ENCODE peak calls at places on chromosomes 13 and 19, in eight cellular contexts. L is IMR-90, A is MM.1S, D is mesendoderm, C is mammary epithelial cell, J is neural progenitor cell, B is GM23248, V is colonic mucosa. I is an unnamed sample.

GRCh38 chr19:30856376-30856775 is 484.2 kb downstream of the ZNF536 start:
- DNase-seq in C (no peak), D (no peak), V (no peak), B (no peak), A (no peak), L (no peak), J (no peak), I (no peak)

GRCh38 chr19:49056101-49056901 is 1.2 kb downstream of the CGB7 start:
- DNase-seq in L (peak; percentile 28), A (peak; percentile 41), V (peak; percentile 72), B (peak; percentile 76), D (peak; percentile 66), C (peak; percentile 69), J (peak; percentile 87), I (no peak)

GRCh38 chr13:33015791-33016323 is 366 bp upstream of the KL start:
- DNase-seq in B (peak; percentile 8), V (peak; percentile 31), L (no peak), J (peak; percentile 45), C (no peak), A (no peak), D (no peak), I (no peak)

GRCh38 chr19:41225238-41226052 is 6.4 kb downstream of the AXL start:
- DNase-seq in B (peak; percentile 99), A (no peak), V (peak; percentile 47), D (peak; percentile 90), J (peak; percentile 65), C (peak; percentile 97), L (peak; percentile 100), I (no peak)

GRCh38 chr19:2253106-2254051 is 2.8 kb downstream of the JSRP1 start:
- DNase-seq in V (no peak), C (no peak), B (no peak), J (peak; percentile 83), L (no peak), A (no peak), D (peak; percentile 67), I (no peak)

GRCh38 chr19:10679743-10680142 is 21.5 kb upstream of the QTRT1 start:
- DNase-seq in C (no peak), A (no peak), B (no peak), L (no peak), J (no peak), D (no peak), V (no peak), I (no peak)

GRCh38 chr19:50362030-50362412 is 3.4 kb downstream of the NAPSA start:
- DNase-seq in B (no peak), A (no peak), L (no peak), D (no peak), J (no peak), C (no peak), V (no peak), I (no peak)

GRCh38 chr13:93620366-93620765 is 393.8 kb downstream of the GPC6 start:
- DNase-seq in C (no peak), V (no peak), D (no peak), B (peak; percentile 63), L (no peak), J (no peak), A (no peak), I (no peak)

GRCh38 chr13:50127726-50128291 is 112.6 kb downstream of the KCNRG start:
- DNase-seq in V (peak; percentile 25), A (no peak), J (peak; percentile 71), C (no peak), L (no peak), B (no peak), D (peak; percentile 46), I (no peak)

GRCh38 chr13:20525144-20525600 is 485 bp downstream of the CRYL1 start:
- DNase-seq in C (peak; percentile 7), L (no peak), A (peak; percentile 6), V (peak; percentile 61), D (peak; percentile 23), B (peak; percentile 44), J (peak; percentile 54), I (no peak)

GRCh38 chr13:112060899-112061366 is 6.0 kb upstream of the SOX1 start:
- DNase-seq in A (no peak), L (no peak), J (peak; percentile 71), B (no peak), C (no peak), V (no peak), D (peak; percentile 51), I (no peak)

GRCh38 chr19:34273121-34273845 is 18.9 kb downstream of the GARRE1 start:
- DNase-seq in D (no peak), V (no peak), C (no peak), J (no peak), A (no peak), L (no peak), B (no peak), I (no peak)

GRCh38 chr19:51185069-51185867 is 39.6 kb upstream of the CD33 start:
- DNase-seq in D (no peak), J (no peak), L (no peak), V (no peak), A (no peak), B (no peak), C (no peak), I (no peak)

GRCh38 chr19:51093066-51093465 is 10.4 kb upstream of the KLK14 start:
- DNase-seq in L (no peak), J (no peak), B (no peak), C (no peak), D (no peak), A (no peak), V (no peak), I (no peak)

GRCh38 chr19:49713236-49713845 is 22.4 kb downstream of the CPT1C start:
- DNase-seq in B (no peak), D (no peak), C (no peak), V (no peak), J (no peak), L (no peak), A (no peak), I (no peak)

GRCh38 chr19:40492274-40492673 is 25.5 kb downstream of the SPTBN4 start:
- DNase-seq in J (no peak), B (no peak), L (no peak), A (no peak), D (no peak), V (no peak), C (no peak), I (no peak)

GRCh38 chr19:54297759-54298305 is 15.1 kb downstream of the LILRA5 start:
- DNase-seq in C (no peak), L (no peak), A (no peak), V (no peak), D (peak; percentile 4), B (no peak), J (peak; percentile 9), I (no peak)

GRCh38 chr19:34963531-34964406 is at the start of gene ZNF792:
- DNase-seq in D (peak; percentile 91), A (peak; percentile 23), C (peak; percentile 35), B (peak; percentile 73), L (peak; percentile 34), J (peak; percentile 81), V (peak; percentile 84), I (no peak)

GRCh38 chr19:8357007-8357521 is 6.9 kb upstream of the ANGPTL4 start:
- DNase-seq in B (no peak), A (no peak), D (no peak), C (no peak), J (no peak), V (no peak), L (no peak), I (no peak)

GRCh38 chr19:8355631-8356402 is 8.1 kb upstream of the ANGPTL4 start:
- DNase-seq in V (no peak), J (no peak), C (peak; percentile 98), D (no peak), B (peak; percentile 96), L (peak; percentile 98), A (no peak), I (no peak)

GRCh38 chr19:8352134-8352827 is 9.2 kb upstream of the KANK3 start:
- DNase-seq in A (no peak), B (peak; percentile 51), L (peak; percentile 34), J (peak; percentile 50), C (no peak), D (peak; percentile 45), V (no peak), I (peak; percentile 57)
- H3K4me3 ChIP-seq in A (no peak overlapping the region), B (peak overlapping the region; percentile 56), L (peak overlapping the region; percentile 2), J (peak overlapping the region; percentile 33), C (no peak overlapping the region), D (no peak overlapping the region), V (no peak overlapping the region), I (peak overlapping the region; percentile 69)

GRCh38 chr19:17242431-17243208 is 3.1 kb downstream of the NR2F6 start:
- DNase-seq in C (no peak), B (no peak), J (no peak), L (no peak), A (no peak), D (no peak), V (no peak), I (no peak)
- H3K9ac ChIP-seq in C (no peak overlapping the region), B (peak overlapping the region; percentile 79), J (no peak overlapping the region), L (no peak overlapping the region), A (no peak overlapping the region), D (peak overlapping the region; percentile 88), V (peak overlapping the region; percentile 95), I (no peak overlapping the region)

DNA sequence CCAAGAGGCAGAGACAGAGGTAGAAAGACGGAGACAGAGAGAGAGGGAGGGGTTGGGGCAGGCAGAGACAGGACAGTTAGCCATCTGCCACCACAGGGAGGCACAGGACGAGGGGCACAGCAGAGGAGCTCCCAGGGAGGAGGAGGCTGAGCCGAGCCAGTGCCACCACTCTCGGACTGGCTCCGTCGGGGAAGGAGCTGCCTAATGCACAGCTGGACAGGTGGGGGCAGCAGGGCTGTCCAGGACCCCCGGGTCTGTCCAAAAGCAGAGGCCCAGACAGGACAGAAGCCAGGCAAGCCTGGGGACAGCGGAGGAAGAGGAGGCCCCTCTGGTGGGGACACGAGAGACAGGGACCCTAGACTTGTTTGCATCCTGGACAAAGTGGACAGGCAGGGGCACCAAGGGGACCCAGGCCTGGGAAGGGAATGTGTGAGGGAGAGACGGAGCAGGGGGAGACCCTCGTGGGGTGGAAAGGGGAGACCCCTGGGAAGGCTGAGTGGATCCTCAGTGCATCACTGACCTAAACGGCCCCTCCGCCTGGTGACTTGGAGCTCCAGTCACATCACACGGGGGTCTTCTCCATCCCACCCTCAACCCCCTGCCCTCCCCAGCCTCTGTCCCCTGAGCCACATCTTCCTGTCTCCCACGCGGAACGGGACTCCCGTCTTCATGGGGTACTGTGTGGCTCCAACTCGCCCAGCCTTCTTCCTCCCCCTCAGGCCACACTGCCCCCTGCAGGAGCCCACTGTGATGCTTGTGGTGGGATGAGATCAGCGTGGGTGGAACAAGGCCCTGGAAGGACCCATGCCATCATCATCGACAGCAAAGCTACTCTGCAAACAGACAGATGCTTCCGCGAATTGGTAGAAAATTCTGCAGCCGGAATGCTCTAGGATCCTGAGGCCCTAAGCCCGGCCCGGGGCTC is 889 bp downstream of the F10 start:
- DNase-seq in J (no peak), C (no peak), B (peak; percentile 38), L (no peak), A (no peak), V (no peak), D (peak; percentile 34), I (no peak)
- H3K4me3 ChIP-seq in J (no peak overlapping the region), C (no peak overlapping the region), B (peak overlapping the region; percentile 53), L (peak overlapping the region; percentile 44), A (no peak overlapping the region), V (no peak overlapping the region), D (no peak overlapping the region), I (no peak overlapping the region)

GRCh38 chr19:46082728-46083050 is 41.8 kb downstream of the IGFL3 start:
- DNase-seq in L (no peak), C (peak; percentile 79), B (peak; percentile 79), D (no peak), A (no peak), V (no peak), J (no peak), I (no peak)
- H3K9ac ChIP-seq in L (no peak overlapping the region), C (no peak overlapping the region), B (no peak overlapping the region), D (no peak overlapping the region), A (no peak overlapping the region), V (no peak overlapping the region), J (no peak overlapping the region), I (no peak overlapping the region)